ENCODE peak calls at places on chromosome 6, in ten cellular contexts. R, D, O, K, W, T, Q, A, B and N are unnamed samples.
A peak's percentile ranks its signal among the peaks of the same experiment; 100 is the strongest.

GRCh38 chr6:33692078-33692759 is 19.3 kb downstream of the UQCC2 start:
- DNase-seq in O (no peak), A (no peak), T (no peak), R (no peak), W (no peak), B (no peak), D (no peak), K (no peak), Q (no peak), N (no peak)

GRCh38 chr6:18261877-18262276 is 2.5 kb downstream of the DEK start:
- DNase-seq in O (no peak), K (no peak), A (no peak), T (no peak), W (no peak), R (no peak), B (no peak), D (no peak), Q (no peak), N (no peak)

GRCh38 chr6:52590634-52590985 is 13.8 kb upstream of the TRAM2 start:
- DNase-seq in W (no peak), Q (no peak), R (no peak), A (no peak), T (no peak), B (no peak), K (no peak), O (no peak), D (no peak), N (no peak)

GRCh38 chr6:17601389-17601703 is 1.2 kb downstream of the FAM8A1 start:
- DNase-seq in Q (no peak), B (no peak), W (no peak), O (no peak), T (no peak), R (no peak), D (no peak), A (no peak), K (no peak), N (no peak)

GRCh38 chr6:166310634-166311033 is 2.4 kb upstream of the PRR18 start:
- DNase-seq in Q (no peak), O (no peak), D (no peak), R (no peak), K (no peak), T (no peak), A (no peak), B (no peak), W (no peak), N (no peak)

GRCh38 chr6:32081168-32081624 is 27.9 kb downstream of the TNXB start:
- DNase-seq in K (no peak), W (no peak), Q (no peak), O (no peak), D (peak; percentile 59), B (peak; percentile 48), A (no peak), T (no peak), R (peak; percentile 43), N (no peak)

GRCh38 chr6:527989-528673 is 128.8 kb downstream of the HUS1B start:
- DNase-seq in B (no peak), K (peak; percentile 34), T (no peak), A (no peak), W (no peak), Q (no peak), D (no peak), O (no peak), R (no peak), N (no peak)

GRCh38 chr6:9224539-9224938 is 789.2 kb upstream of the SLC35B3 start:
- DNase-seq in W (no peak), O (no peak), D (no peak), T (no peak), A (peak; percentile 65), R (no peak), Q (no peak), K (no peak), B (no peak), N (no peak)

GRCh38 chr6:166341915-166342292 is 441 bp downstream of the SFT2D1 start:
- DNase-seq in K (no peak), Q (peak; percentile 22), B (peak; percentile 13), A (no peak), O (no peak), T (no peak), R (no peak), W (no peak), D (no peak), N (no peak)